ENCODE peak calls at places on chromosomes 13 and 19, in six cellular contexts. One of them, this sample, is unnamed.

GRCh38 chr13:46951516-46951915 is 54.7 kb upstream of the HTR2A start:
- DNase-seq in activated T-cell treated with anti-CD3 and anti-CD28 coated beads, Interleukin-2, amount 50 U/mL, for 72 hours: no peak
- DNase-seq in fibroblast of lung: no peak
- DNase-seq in astrocyte of the hippocampus: no peak
- DNase-seq in EL: peak; percentile 51
- DNase-seq in RWPE1: peak; percentile 67
- DNase-seq in this sample: no peak

GRCh38 chr19:768424-768823 is 17.5 kb downstream of the MISP start:
- DNase-seq in activated T-cell treated with anti-CD3 and anti-CD28 coated beads, Interleukin-2, amount 50 U/mL, for 72 hours: no peak
- DNase-seq in fibroblast of lung: peak; percentile 80
- DNase-seq in astrocyte of the hippocampus: peak; percentile 94
- DNase-seq in EL: peak; percentile 88
- DNase-seq in RWPE1: no peak
- DNase-seq in this sample: no peak

GRCh38 chr13:107807306-107808073 is 407.8 kb downstream of the LIG4 start:
- DNase-seq in activated T-cell treated with anti-CD3 and anti-CD28 coated beads, Interleukin-2, amount 50 U/mL, for 72 hours: no peak
- DNase-seq in fibroblast of lung: no peak
- DNase-seq in astrocyte of the hippocampus: peak; percentile 22
- DNase-seq in EL: no peak
- DNase-seq in RWPE1: no peak
- DNase-seq in this sample: no peak

GRCh38 chr19:9986787-9987281 is 23.5 kb downstream of the COL5A3 start:
- DNase-seq in activated T-cell treated with anti-CD3 and anti-CD28 coated beads, Interleukin-2, amount 50 U/mL, for 72 hours: no peak
- DNase-seq in fibroblast of lung: peak; percentile 33
- DNase-seq in astrocyte of the hippocampus: peak; percentile 81
- DNase-seq in EL: no peak
- DNase-seq in RWPE1: no peak
- DNase-seq in this sample: no peak

GRCh38 chr13:45897562-45897961 is 46.0 kb upstream of the SIAH3 start:
- DNase-seq in activated T-cell treated with anti-CD3 and anti-CD28 coated beads, Interleukin-2, amount 50 U/mL, for 72 hours: no peak
- DNase-seq in fibroblast of lung: no peak
- DNase-seq in astrocyte of the hippocampus: no peak
- DNase-seq in EL: no peak
- DNase-seq in RWPE1: no peak
- DNase-seq in this sample: no peak

GRCh38 chr19:41000310-41000737 is 9.2 kb downstream of the CYP2B6 start:
- DNase-seq in activated T-cell treated with anti-CD3 and anti-CD28 coated beads, Interleukin-2, amount 50 U/mL, for 72 hours: peak; percentile 17
- DNase-seq in fibroblast of lung: no peak
- DNase-seq in astrocyte of the hippocampus: no peak
- DNase-seq in EL: no peak
- DNase-seq in RWPE1: peak; percentile 24
- DNase-seq in this sample: no peak

GRCh38 chr13:76830805-76831204 is 55.4 kb downstream of the KCTD12 start:
- DNase-seq in activated T-cell treated with anti-CD3 and anti-CD28 coated beads, Interleukin-2, amount 50 U/mL, for 72 hours: no peak
- DNase-seq in fibroblast of lung: no peak
- DNase-seq in astrocyte of the hippocampus: no peak
- DNase-seq in EL: no peak
- DNase-seq in RWPE1: no peak
- DNase-seq in this sample: no peak

GRCh38 chr13:48769107-48769704 is 115.5 kb downstream of the CYSLTR2 start:
- DNase-seq in activated T-cell treated with anti-CD3 and anti-CD28 coated beads, Interleukin-2, amount 50 U/mL, for 72 hours: peak; percentile 87
- DNase-seq in fibroblast of lung: peak; percentile 95
- DNase-seq in astrocyte of the hippocampus: peak; percentile 94
- DNase-seq in EL: peak; percentile 82
- DNase-seq in RWPE1: peak; percentile 73
- DNase-seq in this sample: peak; percentile 88

GRCh38 chr19:35045667-35046300 is 4.3 kb downstream of the HPN start:
- DNase-seq in activated T-cell treated with anti-CD3 and anti-CD28 coated beads, Interleukin-2, amount 50 U/mL, for 72 hours: peak; percentile 36
- DNase-seq in fibroblast of lung: peak; percentile 26
- DNase-seq in astrocyte of the hippocampus: no peak
- DNase-seq in EL: peak; percentile 58
- DNase-seq in RWPE1: peak; percentile 44
- DNase-seq in this sample: no peak

GRCh38 chr13:42001580-42001979 is 40.7 kb upstream of the VWA8 start:
- DNase-seq in activated T-cell treated with anti-CD3 and anti-CD28 coated beads, Interleukin-2, amount 50 U/mL, for 72 hours: no peak
- DNase-seq in fibroblast of lung: peak; percentile 67
- DNase-seq in astrocyte of the hippocampus: peak; percentile 80
- DNase-seq in EL: peak; percentile 78
- DNase-seq in RWPE1: peak; percentile 41
- DNase-seq in this sample: no peak

GRCh38 chr13:27022571-27023311 is 148.9 kb downstream of the USP12 start:
- DNase-seq in activated T-cell treated with anti-CD3 and anti-CD28 coated beads, Interleukin-2, amount 50 U/mL, for 72 hours: peak; percentile 25
- DNase-seq in fibroblast of lung: peak; percentile 94
- DNase-seq in astrocyte of the hippocampus: peak; percentile 63
- DNase-seq in EL: peak; percentile 43
- DNase-seq in RWPE1: no peak
- DNase-seq in this sample: no peak

GRCh38 chr13:44818016-44818415 is 171.3 kb downstream of the NUFIP1 start:
- DNase-seq in activated T-cell treated with anti-CD3 and anti-CD28 coated beads, Interleukin-2, amount 50 U/mL, for 72 hours: no peak
- DNase-seq in fibroblast of lung: no peak
- DNase-seq in astrocyte of the hippocampus: no peak
- DNase-seq in EL: no peak
- DNase-seq in RWPE1: no peak
- DNase-seq in this sample: no peak

GRCh38 chr13:111629457-111629856 is 309.0 kb downstream of the TEX29 start:
- DNase-seq in activated T-cell treated with anti-CD3 and anti-CD28 coated beads, Interleukin-2, amount 50 U/mL, for 72 hours: no peak
- DNase-seq in fibroblast of lung: no peak
- DNase-seq in astrocyte of the hippocampus: no peak
- DNase-seq in EL: no peak
- DNase-seq in RWPE1: no peak
- DNase-seq in this sample: no peak